ENCODE peak calls at places on chromosomes 11 and 22, in five cellular contexts. P is left ventricle myocardium inferior, C is kidney tubule cell, K is A549, D is H9. M is an unnamed sample.

GRCh38 chr11:5288912-5289525 is 12.7 kb downstream of the OR51B4 start:
- DNase-seq in P (no peak), C (peak), K (no peak), D (no peak), M (no peak)

GRCh38 chr11:13009476-13009920 is 382 bp downstream of the RASSF10 start:
- DNase-seq in P (no peak), C (no peak), K (no peak), D (no peak), M (no peak)

GRCh38 chr22:22201185-22201924 is 43.2 kb upstream of the VPREB1 start:
- DNase-seq in P (peak), C (peak), K (peak), D (peak), M (peak)

GRCh38 chr11:113904379-113905101 is at the start of gene HTR3B:
- DNase-seq in P (no peak), C (no peak), K (no peak), D (no peak), M (no peak)

GRCh38 chr22:37910863-37911262 is 4.8 kb downstream of the MICALL1 start:
- DNase-seq in P (no peak), C (no peak), K (no peak), D (no peak), M (no peak)

GRCh38 chr11:131696584-131697120 is 326.2 kb downstream of the NTM start:
- DNase-seq in P (no peak), C (no peak), K (no peak), D (no peak), M (no peak)

GRCh38 chr22:45892681-45893461 is 84.1 kb downstream of the WNT7B start:
- DNase-seq in P (peak), C (no peak), K (no peak), D (no peak), M (no peak)

GRCh38 chr11:74257934-74258553 is 53.4 kb downstream of the P4HA3 start:
- DNase-seq in P (peak), C (peak), K (peak), D (no peak), M (no peak)

GRCh38 chr11:44690651-44691050 is 36.1 kb upstream of the TSPAN18 start:
- DNase-seq in P (no peak), C (no peak), K (no peak), D (no peak), M (no peak)

GRCh38 chr22:36365020-36365411 is 22.8 kb downstream of the MYH9 start:
- DNase-seq in P (peak), C (peak), K (peak), D (no peak), M (no peak)

GRCh38 chr11:104609297-104609696 is 289.0 kb downstream of the CASP12 start:
- DNase-seq in P (no peak), C (peak), K (peak), D (peak), M (peak)

GRCh38 chr11:109205312-109205711 is 216.7 kb upstream of the C11orf87 start:
- DNase-seq in P (no peak), C (no peak), K (no peak), D (no peak), M (no peak)

GRCh38 chr11:112655386-112655785 is 305.8 kb upstream of the NCAM1 start:
- DNase-seq in P (peak), C (peak), K (no peak), D (no peak), M (no peak)

GRCh38 chr22:27213766-27214581 is 556.6 kb downstream of the MIAT start:
- DNase-seq in P (peak), C (no peak), K (no peak), D (peak), M (no peak)

GRCh38 chr22:19687561-19688300 is 26.6 kb upstream of the SEPTIN5 start:
- DNase-seq in P (no peak), C (no peak), K (no peak), D (no peak), M (no peak)

M was measured in HEK293T.